ENCODE peak calls at places on chromosome 13, in seven cellular contexts. V, T, D, R, A, F and Y are unnamed samples.

GRCh38 chr13:38979891-38980627 is 10.6 kb downstream of the STOML3 start:
- DNase-seq in F (peak), R (no peak), D (no peak), T (peak), A (peak), V (peak), Y (no peak)

GRCh38 chr13:73090116-73090811 is 31.5 kb downstream of the KLF5 start:
- DNase-seq in F (peak), V (peak), A (no peak), D (peak), T (no peak), R (peak), Y (peak)

GRCh38 chr13:29165840-29166239 is 345.7 kb downstream of the MTUS2 start:
- DNase-seq in D (peak), T (no peak), A (no peak), F (no peak), R (no peak), V (no peak), Y (no peak)

GRCh38 chr13:51822106-51822840 is 18.3 kb upstream of the DHRS12 start:
- DNase-seq in D (no peak), T (no peak), V (no peak), F (peak), A (no peak), R (no peak), Y (no peak)

GRCh38 chr13:95438297-95438696 is 114.2 kb upstream of the CLDN10 start:
- DNase-seq in T (no peak), F (no peak), D (no peak), R (no peak), V (no peak), A (no peak), Y (no peak)

GRCh38 chr13:72963762-72964161 is 95.0 kb upstream of the KLF5 start:
- DNase-seq in V (no peak), F (no peak), R (no peak), D (no peak), T (no peak), A (no peak), Y (no peak)

GRCh38 chr13:30664689-30665088 is 47.0 kb downstream of the USPL1 start:
- DNase-seq in T (no peak), D (no peak), R (no peak), V (no peak), F (no peak), A (no peak), Y (no peak)

GRCh38 chr13:35164324-35164932 is 222.4 kb downstream of the NBEA start:
- DNase-seq in A (no peak), R (no peak), F (peak), D (peak), V (peak), T (no peak), Y (peak)

GRCh38 chr13:50202485-50202884 is 187.2 kb downstream of the KCNRG start:
- DNase-seq in F (no peak), A (no peak), R (no peak), V (no peak), D (no peak), T (no peak), Y (no peak)

GRCh38 chr13:36674337-36675212 is 755 bp downstream of the SERTM1 start:
- DNase-seq in T (no peak), V (no peak), F (peak), D (no peak), A (no peak), R (no peak), Y (no peak)

GRCh38 chr13:65378943-65379519 is 1851.1 kb downstream of the PCDH9 start:
- DNase-seq in V (peak), R (no peak), F (peak), D (no peak), A (no peak), T (no peak), Y (peak)

GRCh38 chr13:40338217-40338616 is 328.2 kb downstream of the FOXO1 start:
- DNase-seq in A (no peak), F (no peak), V (no peak), R (no peak), T (no peak), D (no peak), Y (no peak)

GRCh38 chr13:106566682-106567420 is 1.1 kb downstream of the ARGLU1 start:
- DNase-seq in F (peak), V (peak), D (peak), A (peak), R (no peak), T (no peak), Y (no peak)

GRCh38 chr13:56457535-56458200 is 683.0 kb upstream of the PRR20A start:
- DNase-seq in R (no peak), V (no peak), F (peak), T (no peak), A (no peak), D (no peak), Y (no peak)

GRCh38 chr13:76672422-76672821 is 213.8 kb downstream of the KCTD12 start:
- DNase-seq in V (no peak), F (no peak), D (no peak), T (no peak), R (no peak), A (no peak), Y (peak)

GRCh38 chr13:21031594-21031993 is 29.8 kb downstream of the LATS2 start:
- DNase-seq in T (no peak), D (no peak), F (no peak), R (no peak), A (no peak), V (no peak), Y (no peak)

GRCh38 chr13:100244431-100244830 is 155.5 kb downstream of the PCCA start:
- DNase-seq in A (no peak), F (no peak), V (no peak), D (no peak), R (no peak), T (no peak), Y (no peak)

GRCh38 chr13:112722433-112723250 is 32.8 kb downstream of the ATP11A start:
- DNase-seq in D (peak), A (peak), F (no peak), T (no peak), R (no peak), V (no peak), Y (peak)

GRCh38 chr13:87122551-87122950 is 548.6 kb upstream of the SLITRK5 start:
- DNase-seq in T (no peak), D (peak), A (no peak), R (no peak), F (no peak), V (no peak), Y (no peak)

GRCh38 chr13:113305208-113305607 is 8.2 kb downstream of the LAMP1 start:
- DNase-seq in F (no peak), T (no peak), R (peak), D (peak), V (no peak), A (no peak), Y (no peak)

GRCh38 chr13:99640260-99640659 is 139.0 kb downstream of the TM9SF2 start:
- DNase-seq in V (no peak), D (no peak), R (no peak), T (no peak), F (no peak), A (no peak), Y (no peak)